ENCODE peak calls at places on chromosome 2, in five cellular contexts. One of them, this sample, is unnamed.

GRCh38 chr2:118738524-118739308 is 108.7 kb downstream of the EN1 start:
- DNase-seq in HCT116: peak; percentile 71
- DNase-seq in spleen: no peak
- DNase-seq in AG09309: peak; percentile 94
- DNase-seq in hepatocyte: peak; percentile 80
- DNase-seq in this sample: peak; percentile 99

GRCh38 chr2:102283996-102284395 is 27.4 kb upstream of the IL1RL1 start:
- DNase-seq in HCT116: no peak
- DNase-seq in spleen: no peak
- DNase-seq in AG09309: no peak
- DNase-seq in hepatocyte: no peak
- DNase-seq in this sample: no peak

GRCh38 chr2:154924531-154924930 is 226.0 kb downstream of the KCNJ3 start:
- DNase-seq in HCT116: no peak
- DNase-seq in spleen: peak; percentile 54
- DNase-seq in AG09309: no peak
- DNase-seq in hepatocyte: no peak
- DNase-seq in this sample: no peak

GRCh38 chr2:237774811-237775553 is 23.6 kb upstream of the RBM44 start:
- DNase-seq in HCT116: peak; percentile 56
- DNase-seq in spleen: no peak
- DNase-seq in AG09309: no peak
- DNase-seq in hepatocyte: peak; percentile 63
- DNase-seq in this sample: peak; percentile 74

GRCh38 chr2:100137318-100137717 is 5.1 kb downstream of the AFF3 start:
- DNase-seq in HCT116: no peak
- DNase-seq in spleen: no peak
- DNase-seq in AG09309: no peak
- DNase-seq in hepatocyte: no peak
- DNase-seq in this sample: no peak

GRCh38 chr2:163682695-163683094 is 53.1 kb downstream of the FIGN start:
- DNase-seq in HCT116: no peak
- DNase-seq in spleen: no peak
- DNase-seq in AG09309: no peak
- DNase-seq in hepatocyte: peak; percentile 11
- DNase-seq in this sample: peak; percentile 81

GRCh38 chr2:75892490-75892889 is 181.8 kb upstream of the GCFC2 start:
- DNase-seq in HCT116: no peak
- DNase-seq in spleen: no peak
- DNase-seq in AG09309: no peak
- DNase-seq in hepatocyte: no peak
- DNase-seq in this sample: no peak

GRCh38 chr2:216799873-216800421 is 59.9 kb downstream of the TNP1 start:
- DNase-seq in HCT116: no peak
- DNase-seq in spleen: no peak
- DNase-seq in AG09309: peak; percentile 37
- DNase-seq in hepatocyte: peak; percentile 35
- DNase-seq in this sample: peak; percentile 15

GRCh38 chr2:164065038-164065437 is 329.2 kb upstream of the FIGN start:
- DNase-seq in HCT116: no peak
- DNase-seq in spleen: no peak
- DNase-seq in AG09309: no peak
- DNase-seq in hepatocyte: no peak
- DNase-seq in this sample: no peak

GRCh38 chr2:84840306-84840705 is 40.6 kb downstream of the TRABD2A start:
- DNase-seq in HCT116: no peak
- DNase-seq in spleen: no peak
- DNase-seq in AG09309: no peak
- DNase-seq in hepatocyte: no peak
- DNase-seq in this sample: no peak

GRCh38 chr2:239277401-239278085 is 123.3 kb downstream of the HDAC4 start:
- DNase-seq in HCT116: no peak
- DNase-seq in spleen: peak; percentile 66
- DNase-seq in AG09309: no peak
- DNase-seq in hepatocyte: no peak
- DNase-seq in this sample: no peak

GRCh38 chr2:63834401-63834800 is 7.3 kb upstream of the UGP2 start:
- DNase-seq in HCT116: no peak
- DNase-seq in spleen: no peak
- DNase-seq in AG09309: no peak
- DNase-seq in hepatocyte: no peak
- DNase-seq in this sample: no peak

GRCh38 chr2:166230724-166231070 is 102.9 kb upstream of the SCN1A start:
- DNase-seq in HCT116: no peak
- DNase-seq in spleen: no peak
- DNase-seq in AG09309: no peak
- DNase-seq in hepatocyte: no peak
- DNase-seq in this sample: no peak

GRCh38 chr2:46825958-46826897 is 89.4 kb downstream of the MCFD2 start:
- DNase-seq in HCT116: no peak
- DNase-seq in spleen: no peak
- DNase-seq in AG09309: peak; percentile 87
- DNase-seq in hepatocyte: no peak
- DNase-seq in this sample: peak; percentile 70

GRCh38 chr2:67828066-67828465 is 234.7 kb downstream of the C1D start:
- DNase-seq in HCT116: no peak
- DNase-seq in spleen: no peak
- DNase-seq in AG09309: no peak
- DNase-seq in hepatocyte: no peak
- DNase-seq in this sample: no peak

GRCh38 chr2:160339726-160340125 is 139.7 kb upstream of the ITGB6 start:
- DNase-seq in HCT116: no peak
- DNase-seq in spleen: no peak
- DNase-seq in AG09309: no peak
- DNase-seq in hepatocyte: no peak
- DNase-seq in this sample: no peak

GRCh38 chr2:200179201-200179600 is 127.3 kb upstream of the SPATS2L start:
- DNase-seq in HCT116: no peak
- DNase-seq in spleen: no peak
- DNase-seq in AG09309: no peak
- DNase-seq in hepatocyte: no peak
- DNase-seq in this sample: no peak

GRCh38 chr2:174180165-174180724 is 68.1 kb downstream of the OLA1 start:
- DNase-seq in HCT116: no peak
- DNase-seq in spleen: no peak
- DNase-seq in AG09309: no peak
- DNase-seq in hepatocyte: peak; percentile 4
- DNase-seq in this sample: peak; percentile 36

GRCh38 chr2:27095745-27096651 is 9.4 kb downstream of the KHK start:
- DNase-seq in HCT116: no peak
- DNase-seq in spleen: peak; percentile 86
- DNase-seq in AG09309: no peak
- DNase-seq in hepatocyte: peak; percentile 76
- DNase-seq in this sample: peak; percentile 80

GRCh38 chr2:188046437-188046836 is 245.2 kb upstream of the GULP1 start:
- DNase-seq in HCT116: no peak
- DNase-seq in spleen: no peak
- DNase-seq in AG09309: no peak
- DNase-seq in hepatocyte: no peak
- DNase-seq in this sample: no peak

GRCh38 chr2:78718031-78718430 is 307.5 kb upstream of the REG3G start:
- DNase-seq in HCT116: no peak
- DNase-seq in spleen: no peak
- DNase-seq in AG09309: no peak
- DNase-seq in hepatocyte: no peak
- DNase-seq in this sample: peak; percentile 16

GRCh38 chr2:171407030-171407707 is 26.6 kb downstream of the METTL8 start:
- DNase-seq in HCT116: no peak
- DNase-seq in spleen: no peak
- DNase-seq in AG09309: no peak
- DNase-seq in hepatocyte: no peak
- DNase-seq in this sample: no peak

DNA sequence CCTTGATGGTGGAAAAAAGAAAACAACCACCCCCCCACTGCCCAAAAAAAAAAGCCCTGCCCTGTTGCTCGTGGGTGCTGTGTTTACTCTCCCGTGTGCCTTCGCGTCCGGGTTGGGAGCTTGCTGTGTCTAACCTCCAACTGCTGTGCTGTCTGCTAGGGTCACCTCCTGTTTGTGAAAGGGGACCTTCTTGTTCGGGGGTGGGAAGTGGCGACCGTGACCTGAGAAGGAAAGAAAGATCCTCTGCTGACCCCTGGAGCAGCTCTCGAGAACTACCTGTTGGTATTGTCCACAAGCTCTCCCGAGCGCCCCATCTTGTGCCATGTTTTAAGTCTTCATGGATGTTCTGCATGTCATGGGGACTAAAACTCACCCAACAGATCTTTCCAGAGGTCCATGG is 28.0 kb downstream of the MAL start:
- DNase-seq in HCT116: no peak
- DNase-seq in spleen: peak; percentile 36
- DNase-seq in AG09309: no peak
- DNase-seq in hepatocyte: no peak
- DNase-seq in this sample: no peak
- TF ChIP-seq CTCF in HCT116: peak; percentile 32
- TF ChIP-seq CTCF in spleen: no peak
- TF ChIP-seq CTCF in AG09309: no peak
- TF ChIP-seq CTCF in hepatocyte: no peak
- TF ChIP-seq CTCF in this sample: peak; percentile 3

GRCh38 chr2:157053876-157054275 is 203.6 kb upstream of the GALNT5 start:
- DNase-seq in HCT116: no peak
- DNase-seq in spleen: no peak
- DNase-seq in AG09309: no peak
- DNase-seq in hepatocyte: no peak
- DNase-seq in this sample: no peak

GRCh38 chr2:157055660-157056199 is 201.8 kb upstream of the GALNT5 start:
- DNase-seq in HCT116: peak; percentile 22
- DNase-seq in spleen: no peak
- DNase-seq in AG09309: peak; percentile 5
- DNase-seq in hepatocyte: peak; percentile 46
- DNase-seq in this sample: peak; percentile 78

GRCh38 chr2:157056200-157056676 is 201.3 kb upstream of the GALNT5 start:
- DNase-seq in HCT116: peak; percentile 56
- DNase-seq in spleen: no peak
- DNase-seq in AG09309: peak; percentile 10
- DNase-seq in hepatocyte: no peak
- DNase-seq in this sample: peak; percentile 86

GRCh38 chr2:157058161-157058560 is 199.3 kb upstream of the GALNT5 start:
- DNase-seq in HCT116: no peak
- DNase-seq in spleen: no peak
- DNase-seq in AG09309: no peak
- DNase-seq in hepatocyte: no peak
- DNase-seq in this sample: no peak

DNA sequence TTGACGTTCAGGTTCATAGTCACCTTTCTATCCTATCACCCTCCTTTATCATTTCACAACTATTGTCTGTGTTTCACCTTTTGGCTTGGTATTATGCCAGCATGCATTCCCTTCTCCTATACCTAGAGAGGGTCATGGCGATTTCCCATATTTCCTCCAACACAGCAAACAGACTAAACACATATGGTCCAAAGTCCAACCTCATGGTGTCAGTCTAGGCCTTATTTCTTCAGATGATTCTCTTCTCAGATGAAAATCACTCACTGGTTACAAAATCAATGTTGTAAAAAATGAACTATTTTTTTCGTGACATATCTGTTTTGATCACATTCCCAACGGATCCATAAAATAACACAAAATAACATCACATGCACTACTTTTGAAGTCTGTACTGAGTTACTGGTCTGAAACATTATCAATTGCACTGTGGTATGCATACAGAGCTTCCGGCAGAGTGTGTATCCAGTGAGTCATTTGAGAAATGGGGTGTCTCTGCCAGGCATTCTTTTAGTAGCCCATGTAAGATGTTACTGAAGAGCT is 204.8 kb upstream of the GALNT5 start:
- DNase-seq in HCT116: peak; percentile 24
- DNase-seq in spleen: no peak
- DNase-seq in AG09309: peak; percentile 63
- DNase-seq in hepatocyte: peak; percentile 28
- DNase-seq in this sample: peak; percentile 92
- TF ChIP-seq CTCF in HCT116: no peak
- TF ChIP-seq CTCF in spleen: no peak
- TF ChIP-seq CTCF in AG09309: no peak
- TF ChIP-seq CTCF in hepatocyte: no peak
- TF ChIP-seq CTCF in this sample: no peak

DNA sequence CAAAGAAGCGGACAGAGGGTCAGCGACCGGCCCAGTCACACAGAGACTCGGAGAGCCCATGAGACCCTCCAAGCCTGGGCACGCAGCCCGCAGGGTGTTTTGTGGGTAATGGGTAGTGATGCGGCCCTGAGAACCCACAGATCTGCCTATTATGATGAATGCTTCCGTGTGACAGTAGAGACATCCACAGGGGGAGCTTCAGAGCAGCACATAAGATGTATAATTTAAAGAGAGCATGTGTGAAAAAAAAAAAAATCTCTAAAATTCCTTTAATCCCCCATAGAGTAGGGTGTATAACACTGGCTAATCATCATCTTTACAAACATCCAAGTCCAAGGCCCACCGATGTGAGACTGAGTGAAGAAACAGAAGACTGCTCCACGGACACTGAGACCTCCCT is 34.6 kb downstream of the BIN1 start:
- DNase-seq in HCT116: no peak
- DNase-seq in spleen: no peak
- DNase-seq in AG09309: no peak
- DNase-seq in hepatocyte: no peak
- DNase-seq in this sample: peak; percentile 48
- TF ChIP-seq CTCF in HCT116: peak; percentile 8
- TF ChIP-seq CTCF in spleen: no peak
- TF ChIP-seq CTCF in AG09309: no peak
- TF ChIP-seq CTCF in hepatocyte: no peak
- TF ChIP-seq CTCF in this sample: peak; percentile 45

GRCh38 chr2:32061430-32061829 is 1.9 kb upstream of the SPAST start:
- DNase-seq in HCT116: no peak
- DNase-seq in spleen: no peak
- DNase-seq in AG09309: no peak
- DNase-seq in hepatocyte: no peak
- DNase-seq in this sample: no peak

GRCh38 chr2:32061973-32062861 is 1.1 kb upstream of the SPAST start:
- DNase-seq in HCT116: no peak
- DNase-seq in spleen: no peak
- DNase-seq in AG09309: no peak
- DNase-seq in hepatocyte: peak; percentile 46
- DNase-seq in this sample: peak; percentile 60

GRCh38 chr2:32063310-32064020 is at the start of gene SPAST:
- DNase-seq in HCT116: peak; percentile 94
- DNase-seq in spleen: peak; percentile 100
- DNase-seq in AG09309: peak; percentile 73
- DNase-seq in hepatocyte: peak; percentile 99
- DNase-seq in this sample: peak; percentile 97

GRCh38 chr2:32058130-32058529 is 5.2 kb upstream of the SPAST start:
- DNase-seq in HCT116: no peak
- DNase-seq in spleen: no peak
- DNase-seq in AG09309: no peak
- DNase-seq in hepatocyte: no peak
- DNase-seq in this sample: peak; percentile 22

GRCh38 chr2:32060266-32060665 is 3.1 kb upstream of the SPAST start:
- DNase-seq in HCT116: no peak
- DNase-seq in spleen: no peak
- DNase-seq in AG09309: no peak
- DNase-seq in hepatocyte: no peak
- DNase-seq in this sample: no peak
- TF ChIP-seq CTCF in HCT116: no peak
- TF ChIP-seq CTCF in spleen: no peak
- TF ChIP-seq CTCF in AG09309: no peak
- TF ChIP-seq CTCF in hepatocyte: no peak
- TF ChIP-seq CTCF in this sample: no peak

This sample was measured in choroid plexus epithelial cell.